ENCODE peak calls at places on chromosome 13, in five cellular contexts. G is PC-3, Q is endothelial cell of umbilical vein, W is mesenchymal stem cell, D is K562. L is an unnamed sample.
A peak's percentile ranks its signal among the peaks of the same experiment; 100 is the strongest.

GRCh38 chr13:42270857-42271215 is 1.1 kb upstream of the AKAP11 start:
- DNase-seq in D (no peak), Q (no peak), W (no peak), G (no peak), L (no peak)

GRCh38 chr13:57631607-57632275 is at the start of gene PCDH17:
- DNase-seq in D (no peak), G (no peak), Q (peak; percentile 65), W (peak; percentile 86), L (no peak)

GRCh38 chr13:32224916-32225315 is 90.2 kb downstream of the ZAR1L start:
- DNase-seq in G (no peak), D (no peak), W (peak; percentile 70), Q (no peak), L (no peak)

GRCh38 chr13:103788061-103788652 is 721.9 kb upstream of the SLC10A2 start:
- DNase-seq in Q (peak; percentile 4), D (no peak), G (peak; percentile 10), W (no peak), L (no peak)

GRCh38 chr13:44620057-44620456 is 43.9 kb upstream of the TSC22D1 start:
- DNase-seq in Q (no peak), G (peak; percentile 16), D (no peak), W (peak; percentile 44), L (peak; percentile 4)

GRCh38 chr13:26132756-26133155 is 80.9 kb upstream of the SHISA2 start:
- DNase-seq in G (peak; percentile 29), Q (peak; percentile 3), D (no peak), W (peak; percentile 29), L (no peak)

GRCh38 chr13:78978381-78978998 is 319.5 kb upstream of the OBI1 start:
- DNase-seq in W (peak; percentile 61), D (peak; percentile 29), Q (peak; percentile 70), G (peak; percentile 68), L (no peak)

GRCh38 chr13:46071590-46072249 is 19.2 kb upstream of the ZC3H13 start:
- DNase-seq in W (no peak), G (no peak), Q (no peak), D (no peak), L (no peak)

GRCh38 chr13:40539954-40540706 is 126.3 kb downstream of the FOXO1 start:
- DNase-seq in Q (peak; percentile 96), G (peak; percentile 84), D (no peak), W (peak; percentile 72), L (peak; percentile 11)

GRCh38 chr13:59346861-59347470 is 816.8 kb downstream of the DIAPH3 start:
- DNase-seq in G (no peak), W (no peak), Q (no peak), D (no peak), L (no peak)

GRCh38 chr13:31369213-31369612 is 169.4 kb downstream of the B3GLCT start:
- DNase-seq in G (no peak), Q (no peak), D (no peak), W (no peak), L (no peak)

GRCh38 chr13:50365683-50366391 is 350.6 kb downstream of the KCNRG start:
- DNase-seq in G (peak; percentile 76), W (no peak), D (no peak), Q (peak; percentile 79), L (no peak)

GRCh38 chr13:39918837-39919236 is 263.4 kb downstream of the COG6 start:
- DNase-seq in Q (no peak), D (no peak), G (no peak), W (peak; percentile 13), L (no peak)

GRCh38 chr13:96544965-96545364 is 449.3 kb downstream of the OXGR1 start:
- DNase-seq in Q (no peak), G (peak; percentile 12), W (peak; percentile 17), D (no peak), L (no peak)

GRCh38 chr13:78820541-78820940 is 161.6 kb upstream of the OBI1 start:
- DNase-seq in D (no peak), W (no peak), G (no peak), Q (no peak), L (no peak)

GRCh38 chr13:48194392-48194754 is 38.6 kb upstream of the ITM2B start:
- DNase-seq in Q (no peak), G (peak; percentile 30), W (no peak), D (no peak), L (no peak)

GRCh38 chr13:24894972-24895300 is 131.0 kb downstream of the RNF17 start:
- DNase-seq in W (no peak), Q (no peak), D (no peak), G (no peak), L (no peak)

GRCh38 chr13:42216422-42216735 is 55.6 kb upstream of the AKAP11 start:
- DNase-seq in G (no peak), D (no peak), W (no peak), Q (no peak), L (no peak)

GRCh38 chr13:111939285-111940278 is 127.4 kb upstream of the SOX1 start:
- DNase-seq in G (no peak), W (no peak), D (no peak), Q (no peak), L (no peak)

GRCh38 chr13:27765650-27766049 is 26.6 kb upstream of the GSX1 start:
- DNase-seq in Q (no peak), G (no peak), W (no peak), D (no peak), L (no peak)

GRCh38 chr13:93522486-93522885 is 295.9 kb downstream of the GPC6 start:
- DNase-seq in Q (no peak), W (no peak), D (no peak), G (no peak), L (no peak)

GRCh38 chr13:33193428-33193974 is 92.1 kb downstream of the STARD13 start:
- DNase-seq in W (no peak), D (no peak), Q (peak; percentile 79), G (no peak), L (no peak)

GRCh38 chr13:51453308-51453958 is 597 bp upstream of the INTS6 start:
- DNase-seq in D (peak; percentile 62), Q (no peak), G (no peak), W (peak; percentile 87), L (no peak)

GRCh38 chr13:26946675-26947342 is 186.2 kb upstream of the GPR12 start:
- DNase-seq in D (peak; percentile 39), W (peak; percentile 77), Q (peak; percentile 39), G (peak; percentile 70), L (no peak)

GRCh38 chr13:20161951-20162300 is 1.1 kb upstream of the GJA3 start:
- DNase-seq in D (no peak), Q (no peak), W (no peak), G (no peak), L (no peak)

GRCh38 chr13:20160346-20161274 is at the start of gene GJA3:
- DNase-seq in G (peak; percentile 48), D (peak; percentile 67), Q (no peak), W (peak; percentile 40), L (no peak)

GRCh38 chr13:20157387-20157786 is 3.5 kb downstream of the GJA3 start:
- DNase-seq in Q (no peak), W (no peak), D (no peak), G (no peak), L (no peak)

GRCh38 chr13:20161275-20161950 is 561 bp upstream of the GJA3 start:
- DNase-seq in W (no peak), D (no peak), Q (no peak), G (no peak), L (no peak)

GRCh38 chr13:20159646-20160345 is 1.1 kb downstream of the GJA3 start:
- DNase-seq in G (peak; percentile 33), Q (peak; percentile 20), D (no peak), W (no peak), L (no peak)
- H3K9ac ChIP-seq in G (no peak overlapping the region), Q (no peak overlapping the region), D (no peak overlapping the region), W (peak overlapping the region; percentile 43), L (no peak overlapping the region)

DNA sequence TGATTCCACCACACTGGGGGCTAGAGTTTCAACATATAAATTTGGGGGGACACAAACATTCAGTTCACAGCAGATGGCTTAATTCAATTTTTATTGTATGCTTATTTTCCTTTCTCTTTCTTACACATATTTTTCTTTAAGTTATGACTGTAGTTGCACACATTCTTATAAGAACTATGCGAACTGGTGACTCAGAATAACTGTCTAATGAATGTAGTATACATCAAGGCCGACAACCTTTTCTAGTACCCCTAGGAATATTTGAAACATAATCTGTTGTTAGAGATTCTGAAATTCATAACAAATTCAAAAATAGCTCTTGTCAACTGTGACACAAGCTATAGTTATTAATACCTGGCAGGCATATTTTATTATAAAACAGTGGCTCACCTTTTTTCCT is 695.6 kb downstream of the PCDH9 start:
- DNase-seq in G (no peak), D (no peak), Q (no peak), W (no peak), L (no peak)
- H3K4me2 ChIP-seq in G (no peak overlapping the region), D (no peak overlapping the region), Q (no peak overlapping the region), W (no peak overlapping the region), L (no peak overlapping the region)

GRCh38 chr13:73703606-73704005 is 430.6 kb downstream of the KLF12 start:
- DNase-seq in D (no peak), Q (no peak), G (no peak), W (no peak), L (no peak)

GRCh38 chr13:73704587-73704986 is 429.6 kb downstream of the KLF12 start:
- DNase-seq in Q (no peak), W (no peak), G (no peak), D (no peak), L (no peak)

GRCh38 chr13:73697166-73697565 is 437.0 kb downstream of the KLF12 start:
- DNase-seq in W (no peak), G (no peak), D (no peak), Q (no peak), L (no peak)

GRCh38 chr13:73698859-73699258 is 435.3 kb downstream of the KLF12 start:
- DNase-seq in D (no peak), G (no peak), W (no peak), Q (no peak), L (no peak)

GRCh38 chr13:73702419-73703071 is 431.7 kb downstream of the KLF12 start:
- DNase-seq in Q (no peak), D (no peak), G (peak; percentile 45), W (no peak), L (no peak)
- H3K9ac ChIP-seq in Q (no peak overlapping the region), D (no peak overlapping the region), G (no peak overlapping the region), W (no peak overlapping the region), L (peak overlapping the region; percentile 81)

GRCh38 chr13:105665284-105665683 is 870.2 kb downstream of the EFNB2 start:
- DNase-seq in D (no peak), G (peak; percentile 11), Q (no peak), W (peak; percentile 58), L (peak; percentile 54)

GRCh38 chr13:105672911-105673310 is 862.6 kb downstream of the EFNB2 start:
- DNase-seq in G (no peak), W (no peak), D (no peak), Q (no peak), L (no peak)

DNA sequence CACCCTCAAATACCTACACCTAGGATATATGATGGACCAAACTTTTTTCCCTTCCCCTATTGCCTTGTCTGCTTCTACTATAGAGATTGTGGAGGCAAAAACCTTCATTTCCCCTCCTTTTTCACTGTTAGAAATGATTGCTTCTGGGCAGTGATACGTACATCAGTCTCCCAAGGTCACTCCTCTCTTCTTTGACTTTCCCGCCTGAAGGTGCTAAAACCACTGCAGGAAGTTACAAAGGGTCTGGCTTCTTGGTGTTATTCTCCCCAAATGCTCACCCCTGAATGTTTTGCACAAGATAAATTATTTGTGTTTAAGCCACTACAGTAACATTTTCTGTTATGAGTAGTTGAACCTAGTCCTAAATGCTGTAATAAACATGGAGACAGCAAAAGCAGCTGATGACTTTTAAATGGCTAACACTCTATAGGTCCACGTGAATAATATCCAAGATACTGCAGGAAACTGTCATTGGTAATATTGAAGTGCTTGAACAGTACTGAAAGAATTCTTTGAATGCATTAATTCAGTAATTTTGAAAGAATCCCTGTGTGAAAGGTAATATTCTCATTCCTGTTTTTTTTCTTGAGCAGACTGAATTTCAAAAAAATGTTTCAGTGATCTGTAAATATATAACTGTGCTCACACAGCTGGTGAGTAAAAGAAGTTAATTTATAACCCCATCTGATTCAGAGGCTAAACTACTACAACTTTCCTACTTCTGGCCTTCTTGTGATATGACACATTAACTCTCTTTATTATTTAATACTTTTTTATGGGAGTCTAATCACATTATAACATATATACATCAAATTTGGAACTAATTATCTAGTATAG is 865.1 kb downstream of the EFNB2 start:
- DNase-seq in G (no peak), D (no peak), W (no peak), Q (no peak), L (no peak)
- H3K4me2 ChIP-seq in G (no peak overlapping the region), D (no peak overlapping the region), W (no peak overlapping the region), Q (no peak overlapping the region), L (no peak overlapping the region)

L was measured in keratinocyte.